ENCODE peak calls at places on chromosomes 4 and X, in nine cellular contexts. N is CD8-positive, alpha-beta T cell; Y is AG09309; D is right lobe of liver; O is astrocyte of the cerebellum; H is AG10803; T is foreskin fibroblast; P is nephron progenitor cell; G is left ventricle myocardium inferior. V is an unnamed sample.

GRCh38 chr4:3323071-3323481 is 30.3 kb downstream of the RGS12 start:
- DNase-seq in O (no peak), P (no peak), H (no peak), G (no peak), D (peak), Y (no peak), N (no peak), T (no peak), V (no peak)

GRCh38 chrX:23331701-23332100 is 2.9 kb upstream of the PTCHD1 start:
- DNase-seq in O (no peak), G (no peak), N (no peak), P (peak), H (no peak), Y (no peak), T (no peak), D (no peak), V (no peak)

GRCh38 chr4:18033111-18034085 is 11.8 kb upstream of the LCORL start:
- DNase-seq in O (no peak), P (no peak), G (no peak), T (peak), H (peak), D (no peak), N (no peak), Y (no peak), V (no peak)

GRCh38 chr4:105191621-105192210 is 45.0 kb downstream of the TET2 start:
- DNase-seq in H (peak), P (no peak), D (no peak), Y (no peak), G (no peak), N (no peak), T (peak), O (no peak), V (no peak)

GRCh38 chrX:133838761-133839676 is 146.4 kb downstream of the GPC3 start:
- DNase-seq in D (no peak), Y (no peak), H (peak), G (no peak), T (peak), P (peak), N (peak), O (peak), V (peak)

GRCh38 chr4:151983854-151984253 is 223.0 kb upstream of the GATB start:
- DNase-seq in H (no peak), N (no peak), G (no peak), T (no peak), D (no peak), Y (no peak), O (peak), P (no peak), V (no peak)

GRCh38 chrX:71118985-71119535 is 664 bp downstream of the MED12 start:
- DNase-seq in T (peak), H (no peak), Y (no peak), O (no peak), D (no peak), G (no peak), P (no peak), N (no peak), V (no peak)

GRCh38 chr4:41189076-41189475 is 25.3 kb downstream of the APBB2 start:
- DNase-seq in G (no peak), N (no peak), O (no peak), T (no peak), H (no peak), D (no peak), P (no peak), Y (no peak), V (no peak)

GRCh38 chr4:84750260-84750955 is 167.5 kb downstream of the CDS1 start:
- DNase-seq in H (peak), Y (peak), N (no peak), O (peak), T (peak), D (no peak), G (no peak), P (no peak), V (no peak)

GRCh38 chr4:55172694-55173287 is 47.4 kb upstream of the KDR start:
- DNase-seq in N (no peak), G (peak), Y (no peak), H (no peak), D (no peak), P (no peak), O (no peak), T (peak), V (no peak)

DNA sequence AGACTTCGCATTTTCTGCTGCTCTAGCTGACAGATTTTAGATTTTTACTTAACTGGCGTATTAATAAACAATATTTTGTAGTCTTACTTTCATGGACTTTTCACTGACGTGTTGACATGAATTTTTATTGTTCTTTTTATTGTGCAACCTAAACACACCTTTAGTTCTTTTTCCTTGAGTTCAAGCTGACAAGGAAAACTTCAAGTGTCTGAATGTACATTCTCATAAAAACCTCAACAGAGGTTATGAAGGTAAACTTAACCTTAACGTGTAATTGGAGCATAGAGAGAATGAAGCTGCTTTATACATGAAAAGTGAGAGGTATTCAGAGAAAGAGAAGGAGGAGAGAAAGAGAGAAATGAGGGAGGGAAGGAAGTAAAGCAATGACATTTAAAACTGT is 364.3 kb upstream of the CT83 start:
- DNase-seq in G (no peak), O (no peak), H (no peak), D (no peak), T (no peak), P (no peak), Y (no peak), N (no peak), V (no peak)
- TF ChIP-seq CTCF in G (no peak), O (no peak), H (no peak), D (no peak), T (no peak), P (no peak), Y (no peak), N (no peak), V (no peak)

DNA sequence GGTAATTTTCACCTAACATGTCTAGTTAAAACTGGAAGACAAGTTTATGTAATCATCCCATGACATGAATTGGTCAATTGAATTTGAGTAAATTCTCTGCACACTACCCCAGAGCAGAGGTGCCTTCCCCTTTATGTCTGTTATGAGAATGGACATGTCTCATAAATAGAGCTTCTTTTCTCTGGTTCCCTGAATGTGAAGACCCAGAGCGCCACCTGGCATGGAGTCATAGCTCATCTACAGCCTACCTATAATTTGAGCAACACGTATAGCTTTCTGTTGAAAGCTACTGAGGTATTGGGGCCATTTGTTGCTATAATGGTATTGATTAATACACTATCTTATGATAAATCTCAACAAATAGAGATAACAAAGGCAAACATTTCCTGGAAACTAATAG is 626.5 kb upstream of the GALNTL6 start:
- DNase-seq in Y (no peak), G (no peak), T (no peak), N (no peak), O (no peak), P (no peak), H (no peak), D (no peak), V (no peak)
- TF ChIP-seq CTCF in Y (no peak), G (no peak), T (no peak), N (no peak), O (no peak), P (no peak), H (no peak), D (no peak), V (no peak)

GRCh38 chr4:122500852-122501501 is 44.5 kb upstream of the IL2 start:
- DNase-seq in D (no peak), G (no peak), O (peak), Y (no peak), T (no peak), N (no peak), H (no peak), P (no peak), V (no peak)
- TF ChIP-seq CTCF in D (no peak), G (no peak), O (no peak), Y (no peak), T (no peak), N (no peak), H (no peak), P (no peak), V (no peak)

DNA sequence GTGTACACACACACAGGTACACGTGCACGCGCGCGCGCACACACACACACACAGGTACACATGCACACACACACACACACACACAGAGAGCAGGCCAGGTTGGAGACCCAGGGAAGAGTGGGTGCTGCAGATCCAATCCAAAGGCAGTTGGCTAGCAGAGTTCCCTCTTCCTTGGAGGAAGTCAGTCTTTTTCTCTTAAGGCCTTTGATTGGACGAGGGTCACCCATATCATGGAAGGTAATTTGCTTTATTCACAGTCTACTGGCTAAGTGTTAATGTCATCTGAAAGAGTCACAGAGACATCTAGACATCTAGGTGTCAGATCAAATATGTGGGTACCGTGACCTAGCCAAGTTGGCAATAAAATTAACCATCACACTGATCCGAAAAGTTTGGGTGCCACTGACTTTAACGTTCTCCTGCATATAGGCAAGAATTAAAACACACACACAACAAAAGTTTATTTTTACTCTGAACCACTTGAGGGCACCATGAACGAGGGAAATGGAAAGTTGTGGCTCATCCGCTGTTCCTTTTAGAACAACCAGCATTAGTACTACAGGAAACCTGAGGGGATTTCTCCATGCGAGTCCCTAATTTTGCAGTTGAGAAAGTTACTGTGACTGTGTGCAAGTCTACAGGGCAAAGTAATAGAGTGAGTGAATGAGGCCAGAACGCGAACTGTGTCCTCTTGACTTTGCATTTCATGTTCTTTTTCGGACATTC is 66.0 kb upstream of the STOX2 start:
- DNase-seq in G (no peak), O (peak), N (no peak), Y (no peak), T (peak), H (no peak), P (no peak), D (no peak), V (no peak)
- TF ChIP-seq CTCF in G (peak), O (peak), N (no peak), Y (peak), T (no peak), H (no peak), P (no peak), D (peak), V (peak)

DNA sequence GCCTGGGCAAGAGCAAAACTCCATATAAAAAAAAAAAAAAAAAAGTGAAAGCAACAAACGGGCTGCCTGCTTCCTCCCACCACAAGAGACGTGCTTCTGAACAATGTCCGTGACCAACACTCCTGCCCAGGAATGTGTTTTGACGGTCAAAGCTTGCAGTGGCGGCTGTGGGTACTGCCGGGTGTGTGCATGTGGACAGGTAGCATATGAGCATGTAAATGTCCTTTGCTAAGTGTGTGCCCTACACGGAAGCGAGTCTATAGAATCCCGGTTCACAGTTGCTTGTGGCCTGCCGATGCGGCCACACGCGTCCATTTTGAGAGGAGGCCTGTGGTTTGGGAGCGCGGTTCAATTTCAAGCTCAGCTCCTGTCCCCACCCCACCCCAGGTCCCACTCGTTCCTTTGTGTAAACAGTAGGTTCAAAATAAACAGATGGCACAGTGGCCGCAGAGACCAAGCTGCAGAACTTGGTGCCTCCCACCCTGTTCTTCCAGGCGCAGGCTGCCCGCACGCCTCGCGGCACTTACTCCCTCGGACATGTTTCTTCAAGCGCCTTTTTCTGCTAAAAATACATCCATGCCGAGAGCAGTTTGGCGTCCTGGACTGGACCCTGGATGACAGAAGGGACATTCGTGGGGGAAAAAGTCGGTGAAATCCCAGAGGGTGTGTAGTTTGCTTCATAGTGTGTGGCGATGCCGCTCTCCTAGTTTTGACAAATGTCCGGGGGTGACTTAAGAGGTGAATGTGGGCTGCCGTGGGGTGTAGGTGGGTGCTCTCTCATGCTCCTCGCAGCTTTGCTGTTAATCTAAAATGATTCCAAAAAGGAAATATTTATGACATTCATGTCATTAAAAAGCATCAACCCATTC is 11.5 kb upstream of the NKX1-1 start:
- DNase-seq in T (no peak), O (no peak), H (no peak), N (no peak), D (peak), P (no peak), Y (no peak), G (no peak), V (no peak)
- TF ChIP-seq CTCF in T (no peak), O (no peak), H (no peak), N (no peak), D (no peak), P (no peak), Y (no peak), G (no peak), V (peak)

GRCh38 chr4:700587-701264 is 4.9 kb upstream of the PCGF3 start:
- DNase-seq in H (no peak), P (no peak), T (no peak), D (no peak), G (no peak), N (no peak), Y (no peak), O (no peak), V (no peak)
- TF ChIP-seq CTCF in H (no peak), P (no peak), T (no peak), D (no peak), G (no peak), N (no peak), Y (no peak), O (no peak), V (no peak)

GRCh38 chr4:76106442-76106841 is 31.9 kb downstream of the ART3 start:
- DNase-seq in H (no peak), Y (no peak), O (no peak), G (no peak), D (no peak), P (no peak), N (no peak), T (no peak), V (no peak)

GRCh38 chr4:76105652-76106051 is 31.1 kb downstream of the ART3 start:
- DNase-seq in P (no peak), G (no peak), H (no peak), Y (no peak), O (no peak), N (no peak), T (no peak), D (no peak), V (no peak)

DNA sequence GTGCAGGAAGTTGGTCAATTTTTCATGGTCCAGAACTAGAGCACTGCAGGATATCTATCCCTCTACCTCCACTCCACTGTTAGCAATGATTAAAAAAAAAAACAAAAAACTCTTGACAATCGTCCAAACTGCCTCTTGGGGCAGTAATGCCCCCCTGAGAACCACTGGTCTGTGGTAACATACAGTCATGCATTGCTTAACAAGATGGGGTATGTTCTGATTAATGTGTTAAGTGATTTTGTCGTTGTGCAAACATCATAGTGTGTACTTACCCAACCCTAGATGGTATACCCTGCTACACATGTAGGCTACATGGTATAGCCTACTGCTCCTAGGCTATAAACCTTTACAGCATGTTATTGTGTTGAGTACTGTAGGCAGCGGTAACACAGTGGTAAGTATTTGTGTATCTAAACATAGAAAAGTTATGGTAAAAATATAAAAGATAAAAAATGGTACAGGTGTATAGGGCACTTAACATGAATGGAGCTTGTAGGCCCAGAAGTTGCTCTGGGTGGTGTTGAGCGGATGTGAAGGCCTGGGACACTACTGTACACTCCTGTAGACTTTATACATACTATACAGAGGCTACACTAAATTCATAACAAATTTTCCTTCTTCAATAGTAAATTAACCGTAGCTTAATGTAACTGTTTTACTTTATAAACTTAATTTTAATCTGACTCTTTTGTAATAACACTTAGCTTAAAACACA is 34.1 kb downstream of the ART3 start:
- DNase-seq in H (no peak), N (no peak), D (no peak), O (no peak), Y (no peak), P (no peak), G (no peak), T (peak), V (no peak)
- TF ChIP-seq CTCF in H (no peak), N (no peak), D (no peak), O (no peak), Y (no peak), P (no peak), G (no peak), T (no peak), V (no peak)

GRCh38 chr4:188400456-188400855 is 261.2 kb downstream of the TRIML1 start:
- DNase-seq in T (peak), H (peak), G (no peak), O (no peak), P (no peak), Y (no peak), D (no peak), N (no peak), V (no peak)

GRCh38 chr4:188399834-188400233 is 260.6 kb downstream of the TRIML1 start:
- DNase-seq in Y (no peak), G (no peak), O (no peak), T (no peak), N (no peak), P (no peak), D (no peak), H (no peak), V (no peak)

GRCh38 chr4:188408244-188409067 is 269.2 kb downstream of the TRIML1 start:
- DNase-seq in D (no peak), G (no peak), N (no peak), O (no peak), P (no peak), H (peak), Y (peak), T (peak), V (no peak)

DNA sequence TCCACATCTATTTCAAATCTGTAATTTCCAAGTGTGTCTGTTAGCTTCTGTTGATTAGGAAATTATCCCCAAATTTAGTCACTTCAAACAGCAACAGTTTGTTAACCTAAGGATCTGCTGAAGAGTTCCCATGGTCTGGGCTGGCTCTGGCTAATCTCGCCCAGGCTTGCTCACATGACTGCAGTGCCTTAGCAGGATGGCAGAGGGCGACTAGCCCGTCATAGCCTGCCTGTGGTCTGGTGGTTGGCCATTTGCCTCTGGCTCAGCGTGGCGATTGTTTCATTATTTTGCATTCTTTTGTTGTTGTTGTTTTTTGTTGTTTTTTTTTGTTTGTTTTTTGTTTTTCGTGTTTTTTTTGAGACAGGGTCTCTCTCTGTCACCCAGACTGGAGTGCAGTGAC is 264.0 kb downstream of the TRIML1 start:
- DNase-seq in P (no peak), D (no peak), G (no peak), T (no peak), H (peak), Y (no peak), O (no peak), N (no peak), V (no peak)
- TF ChIP-seq CTCF in P (no peak), D (no peak), G (no peak), T (no peak), H (peak), Y (no peak), O (no peak), N (no peak), V (no peak)

GRCh38 chrX:41732260-41732659 is 8.3 kb downstream of the GPR82 start:
- DNase-seq in O (no peak), N (no peak), T (no peak), H (no peak), G (no peak), P (no peak), D (no peak), Y (no peak), V (no peak)

GRCh38 chrX:41730101-41730500 is 6.1 kb downstream of the GPR82 start:
- DNase-seq in O (no peak), D (no peak), N (no peak), H (peak), G (no peak), Y (no peak), P (no peak), T (peak), V (no peak)

GRCh38 chrX:41737065-41737464 is 13.1 kb downstream of the GPR82 start:
- DNase-seq in G (no peak), N (no peak), H (no peak), Y (no peak), P (no peak), O (no peak), D (no peak), T (no peak), V (no peak)

GRCh38 chrX:41733939-41734338 is 10.0 kb downstream of the GPR82 start:
- DNase-seq in G (no peak), N (no peak), P (no peak), Y (no peak), O (no peak), D (no peak), T (no peak), H (no peak), V (no peak)

DNA sequence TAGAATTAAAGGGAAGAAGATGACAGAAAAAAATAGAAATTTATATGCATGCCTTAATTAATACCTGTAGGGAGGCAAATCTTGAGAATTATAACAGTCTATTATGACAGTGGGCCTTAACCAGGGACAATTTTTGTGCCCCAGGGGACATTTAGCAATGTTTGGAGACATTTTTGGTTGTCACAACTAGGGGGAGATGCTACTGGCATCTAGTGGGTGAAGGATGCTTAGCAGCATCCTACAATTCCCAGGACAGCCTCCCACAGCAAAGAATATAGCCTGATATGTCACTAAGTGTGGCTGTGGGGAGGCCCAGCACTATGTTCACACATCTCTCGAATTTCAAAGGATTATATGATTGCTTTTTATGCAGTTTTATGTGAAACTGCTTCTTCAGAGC is 10.5 kb downstream of the GPR82 start:
- DNase-seq in N (no peak), Y (no peak), P (no peak), G (no peak), T (peak), O (peak), H (peak), D (no peak), V (no peak)
- TF ChIP-seq CTCF in N (peak), Y (peak), P (peak), G (peak), T (peak), O (peak), H (peak), D (peak), V (peak)